ENCODE peak calls at places on chromosomes 13 and 19, in four cellular contexts. A is suprapubic skin; T is Jurkat, Clone E6-1; P is NCI-H1105 treated with DMSO at 0.1 percent for 48 hours. R is an unnamed sample.

GRCh38 chr19:43820098-43820860 is 6.8 kb upstream of the ZNF283 start:
- DNase-seq in T (no peak), A (no peak), P (no peak), R (no peak)

GRCh38 chr13:95246292-95247082 is 54.8 kb downstream of the ABCC4 start:
- DNase-seq in A (no peak), T (no peak), P (peak; percentile 91), R (peak; percentile 52)

GRCh38 chr13:67143544-67144115 is 86.5 kb downstream of the PCDH9 start:
- DNase-seq in P (no peak), A (no peak), T (no peak), R (no peak)

GRCh38 chr19:13160557-13160956 is 10.3 kb downstream of the IER2 start:
- DNase-seq in T (no peak), P (no peak), A (no peak), R (no peak)

GRCh38 chr19:45079911-45080469 is 930 bp downstream of the GEMIN7 start:
- DNase-seq in T (no peak), A (no peak), P (no peak), R (no peak)

GRCh38 chr19:52689804-52690394 is 44.9 kb downstream of the ZNF611 start:
- DNase-seq in T (no peak), A (peak; percentile 84), P (peak; percentile 37), R (peak; percentile 66)

GRCh38 chr19:30635026-30635985 is 263.1 kb downstream of the ZNF536 start:
- DNase-seq in P (no peak), T (no peak), A (no peak), R (no peak)

GRCh38 chr13:98945863-98946605 is 31.8 kb downstream of the DOCK9 start:
- DNase-seq in T (no peak), P (no peak), A (no peak), R (no peak)

GRCh38 chr19:47541507-47541906 is 26.6 kb upstream of the NAPA start:
- DNase-seq in A (no peak), P (no peak), T (no peak), R (no peak)

GRCh38 chr13:41546372-41547252 is 89.3 kb downstream of the RGCC start:
- DNase-seq in T (no peak), P (no peak), A (no peak), R (no peak)

GRCh38 chr19:7917292-7918061 is 2.7 kb upstream of the SNAPC2 start:
- DNase-seq in T (no peak), P (peak; percentile 39), A (no peak), R (no peak)

GRCh38 chr13:50911051-50911690 is 1.6 kb downstream of the RNASEH2B start:
- DNase-seq in A (no peak), T (peak; percentile 60), P (no peak), R (no peak)

GRCh38 chr19:14432817-14433453 is at the start of gene PKN1:
- DNase-seq in A (no peak), T (no peak), P (peak; percentile 54), R (peak; percentile 96)

GRCh38 chr13:73335226-73335625 is 276.4 kb downstream of the KLF5 start:
- DNase-seq in T (no peak), P (no peak), A (no peak), R (peak; percentile 43)

GRCh38 chr19:14985133-14985532 is 5.5 kb upstream of the SLC1A6 start:
- DNase-seq in T (no peak), P (no peak), A (no peak), R (no peak)

GRCh38 chr13:75339635-75340374 is 142.2 kb downstream of the TBC1D4 start:
- DNase-seq in A (no peak), P (no peak), T (no peak), R (no peak)

GRCh38 chr13:99984463-99985242 is 3.1 kb downstream of the ZIC2 start:
- DNase-seq in A (no peak), P (peak; percentile 42), T (no peak), R (no peak)

GRCh38 chr13:89827552-89827951 is 1519.9 kb upstream of the MIR17HG start:
- DNase-seq in T (no peak), P (no peak), A (no peak), R (no peak)

GRCh38 chr13:75371223-75371622 is 110.7 kb downstream of the TBC1D4 start:
- DNase-seq in A (no peak), P (no peak), T (peak; percentile 50), R (no peak)

GRCh38 chr19:48237057-48237456 is 18.7 kb downstream of the CARD8 start:
- DNase-seq in A (no peak), T (no peak), P (no peak), R (no peak)

GRCh38 chr13:111326981-111327642 is 6.7 kb downstream of the TEX29 start:
- DNase-seq in A (peak; percentile 38), P (no peak), T (no peak), R (peak; percentile 10)

GRCh38 chr13:44573790-44574465 is 2.2 kb downstream of the TSC22D1 start:
- DNase-seq in P (no peak), T (no peak), A (no peak), R (peak; percentile 34)

GRCh38 chr19:39422020-39422419 is 9.6 kb downstream of the PLEKHG2 start:
- DNase-seq in P (no peak), T (no peak), A (no peak), R (no peak)

GRCh38 chr13:75319244-75319643 is 162.7 kb downstream of the TBC1D4 start:
- DNase-seq in A (no peak), T (no peak), P (no peak), R (no peak)

GRCh38 chr13:82323101-82323500 is 1559.2 kb downstream of the SLITRK1 start:
- DNase-seq in A (no peak), T (no peak), P (no peak), R (no peak)

GRCh38 chr19:57815247-57816075 is 748 bp upstream of the ZNF552 start:
- DNase-seq in A (no peak), T (no peak), P (no peak), R (no peak)

GRCh38 chr13:33639158-33639557 is 178.8 kb upstream of the RFC3 start:
- DNase-seq in T (no peak), P (no peak), A (peak; percentile 74), R (no peak)

GRCh38 chr19:2207991-2208860 is 27.9 kb downstream of the PLEKHJ1 start:
- DNase-seq in P (no peak), A (peak; percentile 88), T (peak; percentile 22), R (no peak)

GRCh38 chr19:11480081-11480926 is 542 bp downstream of the ELAVL3 start:
- DNase-seq in A (no peak), P (peak; percentile 20), T (no peak), R (peak; percentile 52)

GRCh38 chr19:29568036-29568788 is 37.9 kb upstream of the POP4 start:
- DNase-seq in P (no peak), A (no peak), T (no peak), R (no peak)

GRCh38 chr19:4971424-4971793 is 2.5 kb downstream of the KDM4B start:
- DNase-seq in A (peak; percentile 70), T (peak; percentile 34), P (peak; percentile 62), R (peak; percentile 78)

GRCh38 chr19:45499196-45500180 is 1.2 kb downstream of the PPM1N start:
- DNase-seq in P (no peak), A (no peak), T (peak; percentile 69), R (no peak)

GRCh38 chr13:31629085-31629785 is 110.1 kb upstream of the RXFP2 start:
- DNase-seq in P (no peak), A (no peak), T (no peak), R (no peak)

GRCh38 chr19:33798701-33799111 is 2.0 kb downstream of the KCTD15 start:
- DNase-seq in T (no peak), A (no peak), P (no peak), R (peak; percentile 54)

GRCh38 chr13:97306646-97307045 is 84.5 kb downstream of the MBNL2 start:
- DNase-seq in P (no peak), A (no peak), T (no peak), R (no peak)

GRCh38 chr19:1259206-1259872 is 9.8 kb upstream of the CIRBP start:
- DNase-seq in A (peak; percentile 89), P (no peak), T (peak; percentile 69), R (no peak)